ENCODE peak calls at places on chromosomes 11 and 22, in eight cellular contexts. A is posterior cingulate gyrus; S is T-helper 2 cell; Q is activated T-cell treated with anti-CD3 and anti-CD28 coated beads, Interleukin-2, amount 50 U/mL, for 4 hours; Y is effector CD4-positive, alpha-beta T cell; V is activated CD4-positive, alpha-beta T cell treated with anti-CD3 and anti-CD28 coated beads, Interleukin-2, amount 50 U/mL, for 48 hours; W is NCI-H2081; G is activated naive CD8-positive, alpha-beta T cell treated with anti-CD3 and anti-CD28 coated beads, Interleukin-2, amount 50 U/mL, for 24 hours. T is an unnamed sample.
A peak's percentile ranks its signal among the peaks of the same experiment; 100 is the strongest.

GRCh38 chr22:43976861-43977795 is 21.9 kb downstream of the SAMM50 start:
- DNase-seq in V (no peak), Y (no peak), W (no peak), A (no peak), Q (no peak), G (no peak), S (no peak), T (no peak)

GRCh38 chr22:50118557-50119168 is 28.9 kb downstream of the MOV10L1 start:
- DNase-seq in W (no peak), A (no peak), G (no peak), Q (no peak), S (no peak), Y (no peak), V (no peak), T (no peak)

GRCh38 chr11:83759148-83759547 is 473.0 kb upstream of the CCDC90B start:
- DNase-seq in V (no peak), A (no peak), S (no peak), W (no peak), G (no peak), Y (no peak), Q (no peak), T (no peak)

GRCh38 chr22:25759825-25760231 is 17.8 kb downstream of the MYO18B start:
- DNase-seq in S (no peak), A (no peak), Q (no peak), V (no peak), G (no peak), W (no peak), Y (no peak), T (no peak)

GRCh38 chr22:19062139-19062789 is 59.9 kb downstream of the DGCR2 start:
- DNase-seq in Q (no peak), A (peak; percentile 16), G (no peak), W (no peak), V (no peak), S (no peak), Y (no peak), T (peak; percentile 82)

GRCh38 chr11:126700773-126701554 is 299.6 kb downstream of the KIRREL3 start:
- DNase-seq in V (no peak), Q (no peak), Y (no peak), A (no peak), G (no peak), S (no peak), W (no peak), T (no peak)

GRCh38 chr11:113114452-113115027 is 153.3 kb downstream of the NCAM1 start:
- DNase-seq in A (peak; percentile 61), S (no peak), G (no peak), Y (no peak), Q (no peak), V (peak; percentile 1), W (peak; percentile 87), T (peak; percentile 60)

GRCh38 chr22:46569848-46570695 is 32.7 kb upstream of the CELSR1 start:
- DNase-seq in V (no peak), Q (no peak), A (no peak), G (no peak), W (no peak), S (no peak), Y (no peak), T (no peak)

GRCh38 chr11:7020183-7020917 is at the start of the genes NLRP14 and ZNF214:
- DNase-seq in V (peak; percentile 1), A (peak; percentile 78), G (no peak), Y (no peak), S (no peak), W (peak; percentile 91), Q (no peak), T (peak; percentile 94)

GRCh38 chr22:29855611-29856181 is 17.6 kb upstream of the ASCC2 start:
- DNase-seq in S (no peak), A (no peak), W (no peak), G (no peak), Q (no peak), V (no peak), Y (no peak), T (no peak)

GRCh38 chr11:20444537-20444936 is 57.0 kb downstream of the PRMT3 start:
- DNase-seq in S (no peak), Q (no peak), W (no peak), V (no peak), A (no peak), Y (no peak), G (no peak), T (no peak)

GRCh38 chr11:5040876-5041275 is 5.5 kb upstream of the OR52J3 start:
- DNase-seq in Y (no peak), V (no peak), S (no peak), G (no peak), A (no peak), W (no peak), Q (no peak), T (no peak)

GRCh38 chr11:86483591-86484163 is 109.0 kb downstream of the CCDC81 start:
- DNase-seq in Q (no peak), G (no peak), A (no peak), V (no peak), S (no peak), W (no peak), Y (no peak), T (no peak)

GRCh38 chr22:46462726-46463371 is 74.6 kb downstream of the CELSR1 start:
- DNase-seq in Q (no peak), G (no peak), Y (no peak), V (no peak), S (no peak), W (no peak), A (no peak), T (no peak)

GRCh38 chr11:128457874-128458273 is 129.5 kb downstream of the ETS1 start:
- DNase-seq in S (no peak), V (no peak), W (no peak), Y (no peak), A (no peak), Q (no peak), G (no peak), T (no peak)

GRCh38 chr11:63289658-63290057 is 46.3 kb upstream of the SLC22A25 start:
- DNase-seq in A (no peak), W (no peak), V (no peak), G (no peak), Y (no peak), Q (no peak), S (no peak), T (no peak)

GRCh38 chr22:43018615-43019014 is 3.7 kb upstream of the PACSIN2 start:
- DNase-seq in A (no peak), G (no peak), W (no peak), Y (no peak), Q (no peak), V (no peak), S (no peak), T (no peak)

T was measured in WERI-Rb-1.